ENCODE peak calls at places on chromosomes 12 and 14, in seven cellular contexts. W is lower lobe of right lung, E is fibroblast of lung, K is body of pancreas, D is AG04450, P is A549, R is adrenal gland. A is an unnamed sample.

GRCh38 chr14:45940318-45940717 is 687.3 kb upstream of the MIS18BP1 start:
- DNase-seq in K (no peak), R (no peak), D (no peak), E (no peak), P (no peak), W (no peak), A (no peak)

GRCh38 chr12:121427556-121428055 is 27.7 kb downstream of the RNF34 start:
- DNase-seq in E (no peak), K (no peak), D (no peak), P (no peak), R (no peak), W (no peak), A (no peak)

GRCh38 chr12:113065126-113066007 is 8.8 kb downstream of the DTX1 start:
- DNase-seq in W (no peak), K (no peak), D (no peak), P (no peak), R (no peak), E (no peak), A (no peak)

GRCh38 chr14:92927396-92928257 is 4.7 kb downstream of the CHGA start:
- DNase-seq in W (no peak), K (no peak), D (no peak), R (no peak), E (no peak), P (no peak), A (no peak)

GRCh38 chr14:93742761-93743160 is 45.5 kb downstream of the PRIMA1 start:
- DNase-seq in W (no peak), P (no peak), D (no peak), E (no peak), K (no peak), R (no peak), A (no peak)

GRCh38 chr14:77102154-77102553 is 4.1 kb downstream of the CIPC start:
- DNase-seq in D (no peak), K (no peak), E (no peak), P (no peak), R (no peak), W (no peak), A (no peak)

GRCh38 chr14:97367278-97367677 is 570.1 kb downstream of the VRK1 start:
- DNase-seq in D (no peak), P (no peak), W (no peak), R (no peak), K (no peak), E (no peak), A (no peak)

GRCh38 chr12:79818856-79819255 is 116.0 kb downstream of the PPP1R12A start:
- DNase-seq in E (no peak), R (no peak), K (no peak), W (no peak), P (no peak), D (no peak), A (no peak)

GRCh38 chr14:64706552-64707193 is 2.4 kb downstream of the PLEKHG3 start:
- DNase-seq in W (no peak), E (no peak), D (no peak), P (no peak), K (no peak), R (no peak), A (peak)

GRCh38 chr14:64880382-64881121 is 845 bp upstream of the SPTB start:
- DNase-seq in K (peak), W (peak), R (peak), D (no peak), P (peak), E (no peak), A (peak)

GRCh38 chr14:56587701-56588100 is 8.1 kb downstream of the TMEM260 start:
- DNase-seq in K (no peak), P (no peak), R (no peak), D (no peak), E (no peak), W (no peak), A (no peak)

GRCh38 chr14:75283162-75283883 is 4.7 kb downstream of the FOS start:
- DNase-seq in D (no peak), E (peak), K (peak), W (peak), R (no peak), P (no peak), A (no peak)

GRCh38 chr12:53073881-53074280 is 5.3 kb downstream of the SPRYD3 start:
- DNase-seq in R (no peak), K (no peak), P (no peak), W (no peak), D (no peak), E (no peak), A (no peak)

GRCh38 chr12:58765653-58766554 is 154.4 kb downstream of the LRIG3 start:
- DNase-seq in P (no peak), E (no peak), R (no peak), D (no peak), K (peak), W (no peak), A (no peak)

GRCh38 chr12:90102957-90103652 is 394.5 kb upstream of the ATP2B1 start:
- DNase-seq in D (no peak), R (no peak), P (peak), K (no peak), W (no peak), E (peak), A (no peak)

GRCh38 chr14:82854131-82854530 is 1320.5 kb upstream of the SEL1L start:
- DNase-seq in K (no peak), D (no peak), E (no peak), R (no peak), P (no peak), W (no peak), A (no peak)

GRCh38 chr12:34394211-34395055 is 372.1 kb downstream of the ALG10 start:
- DNase-seq in D (no peak), W (peak), P (no peak), E (no peak), R (peak), K (peak), A (peak)

GRCh38 chr12:46282829-46283228 is 14.0 kb upstream of the SLC38A1 start:
- DNase-seq in R (no peak), E (no peak), W (no peak), K (no peak), P (no peak), D (no peak), A (no peak)

GRCh38 chr14:69199786-69200185 is 8.5 kb downstream of the EXD2 start:
- DNase-seq in P (no peak), K (no peak), W (no peak), R (no peak), D (no peak), E (no peak), A (no peak)

GRCh38 chr12:57626929-57627445 is 6.0 kb downstream of the B4GALNT1 start:
- DNase-seq in E (no peak), R (peak), P (no peak), D (no peak), W (no peak), K (no peak), A (peak)

GRCh38 chr12:57846285-57846576 is 298 bp downstream of the CTDSP2 start:
- DNase-seq in D (no peak), P (no peak), R (no peak), W (no peak), K (no peak), E (no peak), A (no peak)

GRCh38 chr14:53646925-53647324 is 309.7 kb downstream of the BMP4 start:
- DNase-seq in E (no peak), D (no peak), K (no peak), R (no peak), P (no peak), W (no peak), A (no peak)

GRCh38 chr12:54191126-54191525 is 2.3 kb upstream of the SMUG1 start:
- DNase-seq in D (no peak), W (no peak), K (no peak), P (no peak), E (no peak), R (no peak), A (no peak)

GRCh38 chr12:54185919-54186318 is 2.9 kb downstream of the SMUG1 start:
- DNase-seq in K (no peak), D (no peak), R (no peak), W (no peak), E (no peak), P (no peak), A (no peak)

GRCh38 chr12:54187075-54187474 is 1.7 kb downstream of the SMUG1 start:
- DNase-seq in K (no peak), W (no peak), D (no peak), R (no peak), E (no peak), P (no peak), A (no peak)

GRCh38 chr12:54191550-54192022 is 2.8 kb upstream of the SMUG1 start:
- DNase-seq in W (peak), E (peak), K (peak), R (peak), D (peak), P (peak), A (peak)

DNA sequence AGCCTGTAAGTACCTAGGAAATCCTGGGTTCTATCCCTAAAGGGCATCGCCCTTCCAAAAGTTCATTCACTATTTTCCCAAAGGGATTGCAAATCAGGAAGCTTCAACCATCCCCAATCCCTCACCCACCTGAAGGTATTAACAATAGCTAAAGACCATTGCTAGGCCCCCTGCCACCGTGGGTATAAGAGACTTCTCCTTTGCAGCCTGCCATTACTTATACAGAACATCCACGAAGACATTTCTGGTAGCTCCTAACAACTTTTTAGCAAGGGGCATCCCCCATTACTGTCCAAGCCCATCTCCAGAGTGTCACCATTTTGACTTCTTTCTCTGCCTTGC is 384 bp upstream of the SMUG1 start:
- DNase-seq in R (no peak), D (no peak), K (no peak), E (no peak), W (no peak), P (no peak), A (no peak)
- H3K4me3 ChIP-seq in R (no peak), D (peak), K (no peak), E (no peak), W (peak), P (peak), A (peak)

GRCh38 chr12:3658327-3659163 is 94.4 kb downstream of the CRACR2A start:
- DNase-seq in D (no peak), E (peak), P (no peak), R (no peak), K (peak), W (no peak), A (no peak)

GRCh38 chr12:3661028-3661427 is 91.9 kb downstream of the CRACR2A start:
- DNase-seq in P (no peak), K (no peak), D (no peak), E (no peak), W (no peak), R (no peak), A (no peak)

GRCh38 chr12:3651585-3652424 is 101.1 kb downstream of the CRACR2A start:
- DNase-seq in P (no peak), K (no peak), R (no peak), E (peak), D (no peak), W (no peak), A (no peak)

GRCh38 chr12:3656946-3657622 is 95.8 kb downstream of the CRACR2A start:
- DNase-seq in E (no peak), D (no peak), P (no peak), K (no peak), W (no peak), R (no peak), A (no peak)

GRCh38 chr12:3655331-3655900 is 97.5 kb downstream of the CRACR2A start:
- DNase-seq in K (no peak), P (peak), W (no peak), R (no peak), D (no peak), E (peak), A (no peak)
- TF ChIP-seq CTCF in K (peak), P (peak), W (no peak), R (no peak), D (peak), E (peak), A (no peak)

GRCh38 chr12:65632131-65632855 is 192.0 kb upstream of the HMGA2 start:
- DNase-seq in K (no peak), D (no peak), W (no peak), P (no peak), E (peak), R (no peak), A (no peak)
- H3K27ac ChIP-seq in K (no peak), D (peak), W (no peak), P (peak), E (peak), R (no peak), A (peak)

GRCh38 chr14:99602788-99603415 is 1.1 kb downstream of the CCDC85C start:
- DNase-seq in D (no peak), K (no peak), P (no peak), W (no peak), E (no peak), R (no peak), A (no peak)
- H3K4me3 ChIP-seq in D (peak), K (peak), P (peak), W (peak), E (peak), R (no peak), A (peak)

GRCh38 chr14:30681752-30682355 is 59.7 kb downstream of the SCFD1 start:
- DNase-seq in D (no peak), K (no peak), P (peak), R (no peak), W (no peak), E (peak), A (no peak)
- TF ChIP-seq CTCF in D (peak), K (no peak), P (peak), R (no peak), W (peak), E (peak), A (no peak)

GRCh38 chr14:29166507-29166906 is 399.9 kb downstream of the FOXG1 start:
- DNase-seq in R (no peak), K (no peak), P (no peak), W (no peak), D (no peak), E (no peak), A (no peak)
- H3K27ac ChIP-seq in R (no peak), K (no peak), P (no peak), W (no peak), D (no peak), E (no peak), A (no peak)

DNA sequence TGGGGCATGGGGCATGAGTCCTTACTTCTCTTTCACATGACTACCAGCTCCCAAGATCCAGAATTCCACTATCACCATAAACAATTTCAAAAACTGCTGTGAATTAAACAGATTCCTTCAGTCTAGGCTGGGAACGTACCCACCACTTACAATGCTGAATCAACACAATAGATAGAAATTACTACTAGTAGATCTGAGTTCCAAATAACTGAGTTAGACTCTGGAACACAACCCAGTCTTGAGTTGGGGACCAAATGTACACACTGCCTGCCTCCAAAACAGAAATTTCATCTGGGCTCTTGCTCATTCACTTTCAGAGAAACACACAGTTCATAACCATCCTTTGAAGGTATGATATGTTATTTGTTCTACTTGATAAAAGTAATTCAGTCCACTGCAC is 8.9 kb downstream of the CORO1C start:
- DNase-seq in E (no peak), K (no peak), W (no peak), D (no peak), P (no peak), R (no peak), A (no peak)
- H3K4me3 ChIP-seq in E (peak), K (no peak), W (no peak), D (peak), P (peak), R (no peak), A (peak)

A was measured in coronary artery.